ENCODE peak calls at places on chromosomes 13 and 19, in ten cellular contexts. G, O, U, D, V, W, Q, C, Z and X are unnamed samples.

GRCh38 chr13:41565221-41565620 is 107.9 kb downstream of the RGCC start:
- DNase-seq in G (no peak), O (no peak), U (no peak), D (no peak), V (peak), W (peak), Q (peak), C (no peak), Z (no peak), X (peak)

GRCh38 chr19:3057275-3057714 is 5.0 kb downstream of the TLE5 start:
- DNase-seq in G (no peak), O (no peak), U (no peak), D (no peak), V (no peak), W (no peak), Q (peak), C (peak), Z (peak), X (no peak)

GRCh38 chr13:28889317-28889716 is 69.2 kb downstream of the MTUS2 start:
- DNase-seq in G (no peak), O (no peak), U (no peak), D (no peak), V (no peak), W (no peak), Q (peak), C (no peak), Z (no peak), X (no peak)

GRCh38 chr13:39036212-39036611 is 1.7 kb downstream of the PROSER1 start:
- DNase-seq in G (peak), O (peak), U (no peak), D (no peak), V (no peak), W (no peak), Q (no peak), C (no peak), Z (no peak), X (no peak)

GRCh38 chr13:106810069-106810468 is 242.1 kb upstream of the ARGLU1 start:
- DNase-seq in G (no peak), O (no peak), U (no peak), D (no peak), V (no peak), W (no peak), Q (no peak), C (no peak), Z (no peak), X (no peak)

GRCh38 chr19:801030-801860 is 4.0 kb downstream of the PTBP1 start:
- DNase-seq in G (no peak), O (no peak), U (no peak), D (no peak), V (peak), W (no peak), Q (no peak), C (no peak), Z (peak), X (no peak)

GRCh38 chr19:43464089-43464775 is 1.2 kb downstream of the LYPD3 start:
- DNase-seq in G (peak), O (no peak), U (no peak), D (peak), V (no peak), W (no peak), Q (no peak), C (no peak), Z (peak), X (no peak)

GRCh38 chr19:54462713-54463530 is 656 bp downstream of the LENG9 start:
- DNase-seq in G (no peak), O (peak), U (peak), D (peak), V (peak), W (peak), Q (no peak), C (peak), Z (peak), X (no peak)

GRCh38 chr13:63408227-63409202 is 1992.9 kb upstream of the PCDH20 start:
- DNase-seq in G (no peak), O (no peak), U (no peak), D (no peak), V (peak), W (no peak), Q (no peak), C (no peak), Z (no peak), X (no peak)

GRCh38 chr19:17902701-17903100 is 30.1 kb upstream of the CCDC124 start:
- DNase-seq in G (no peak), O (peak), U (no peak), D (no peak), V (peak), W (peak), Q (no peak), C (peak), Z (no peak), X (no peak)

GRCh38 chr13:99979453-99980200 is 2.0 kb upstream of the ZIC2 start:
- DNase-seq in G (no peak), O (no peak), U (peak), D (no peak), V (no peak), W (no peak), Q (no peak), C (no peak), Z (no peak), X (no peak)

GRCh38 chr19:18596752-18597157 is 8.2 kb downstream of the REX1BD start:
- DNase-seq in G (no peak), O (peak), U (no peak), D (no peak), V (no peak), W (no peak), Q (no peak), C (no peak), Z (peak), X (peak)

GRCh38 chr19:575527-576506 is 3.4 kb downstream of the BSG start:
- DNase-seq in G (no peak), O (no peak), U (no peak), D (no peak), V (peak), W (peak), Q (no peak), C (no peak), Z (no peak), X (no peak)

GRCh38 chr13:40453666-40454030 is 212.8 kb downstream of the FOXO1 start:
- DNase-seq in G (no peak), O (no peak), U (peak), D (no peak), V (no peak), W (no peak), Q (no peak), C (no peak), Z (no peak), X (peak)

GRCh38 chr19:42276821-42277220 is 7.8 kb downstream of the CIC start:
- DNase-seq in G (no peak), O (no peak), U (no peak), D (no peak), V (no peak), W (peak), Q (no peak), C (no peak), Z (no peak), X (no peak)

GRCh38 chr19:58394821-58395219 is 636 bp upstream of the RNF225 start:
- DNase-seq in G (no peak), O (no peak), U (no peak), D (no peak), V (no peak), W (no peak), Q (no peak), C (no peak), Z (no peak), X (no peak)

GRCh38 chr13:69524459-69525155 is 583.0 kb upstream of the ATXN8OS start:
- DNase-seq in G (peak), O (peak), U (no peak), D (no peak), V (no peak), W (no peak), Q (no peak), C (no peak), Z (no peak), X (no peak)

GRCh38 chr19:57302727-57303401 is 17.4 kb upstream of the ZNF543 start:
- DNase-seq in G (no peak), O (no peak), U (no peak), D (no peak), V (no peak), W (no peak), Q (no peak), C (no peak), Z (no peak), X (no peak)

GRCh38 chr13:113117956-113118327 is 4.7 kb upstream of the F10 start:
- DNase-seq in G (no peak), O (no peak), U (no peak), D (no peak), V (no peak), W (no peak), Q (no peak), C (no peak), Z (no peak), X (no peak)

GRCh38 chr19:2070436-2070827 is 19.4 kb upstream of the MKNK2 start:
- DNase-seq in G (no peak), O (no peak), U (no peak), D (no peak), V (no peak), W (no peak), Q (no peak), C (no peak), Z (peak), X (no peak)

GRCh38 chr13:47109028-47109427 is 212.2 kb upstream of the HTR2A start:
- DNase-seq in G (no peak), O (no peak), U (no peak), D (no peak), V (no peak), W (no peak), Q (no peak), C (no peak), Z (no peak), X (no peak)

GRCh38 chr13:27981006-27981708 is 7.3 kb downstream of the URAD start:
- DNase-seq in G (no peak), O (no peak), U (no peak), D (no peak), V (no peak), W (no peak), Q (no peak), C (no peak), Z (no peak), X (no peak)

GRCh38 chr13:46178143-46178542 is 3.8 kb downstream of the LCP1 start:
- DNase-seq in G (no peak), O (no peak), U (no peak), D (no peak), V (no peak), W (no peak), Q (no peak), C (no peak), Z (no peak), X (no peak)

GRCh38 chr13:59710995-59711701 is 452.6 kb downstream of the DIAPH3 start:
- DNase-seq in G (peak), O (no peak), U (no peak), D (no peak), V (no peak), W (no peak), Q (no peak), C (no peak), Z (no peak), X (no peak)

GRCh38 chr19:49976496-49976895 is 15.5 kb upstream of the SIGLEC11 start:
- DNase-seq in G (no peak), O (no peak), U (no peak), D (no peak), V (no peak), W (no peak), Q (no peak), C (no peak), Z (no peak), X (no peak)

GRCh38 chr13:49046534-49046933 is 70.8 kb downstream of the FNDC3A start:
- DNase-seq in G (no peak), O (no peak), U (no peak), D (no peak), V (no peak), W (peak), Q (no peak), C (no peak), Z (no peak), X (no peak)

GRCh38 chr19:15289673-15290072 is 42.7 kb downstream of the BRD4 start:
- DNase-seq in G (no peak), O (no peak), U (no peak), D (no peak), V (no peak), W (no peak), Q (no peak), C (no peak), Z (no peak), X (no peak)

GRCh38 chr19:29724741-29725140 is 9.7 kb upstream of the C19orf12 start:
- DNase-seq in G (peak), O (no peak), U (no peak), D (no peak), V (no peak), W (no peak), Q (no peak), C (no peak), Z (no peak), X (no peak)

GRCh38 chr19:33418871-33419762 is 45.6 kb downstream of the CEBPG start:
- DNase-seq in G (no peak), O (no peak), U (no peak), D (no peak), V (no peak), W (no peak), Q (no peak), C (no peak), Z (peak), X (no peak)

GRCh38 chr13:98761126-98761978 is 8.9 kb upstream of the SLC15A1 start:
- DNase-seq in G (no peak), O (peak), U (no peak), D (no peak), V (peak), W (peak), Q (no peak), C (no peak), Z (no peak), X (no peak)

GRCh38 chr19:28831464-28831863 is 381.5 kb downstream of the UQCRFS1 start:
- DNase-seq in G (no peak), O (no peak), U (no peak), D (no peak), V (no peak), W (no peak), Q (no peak), C (no peak), Z (no peak), X (no peak)

GRCh38 chr13:75685239-75685697 is 49.1 kb downstream of the LMO7 start:
- DNase-seq in G (peak), O (no peak), U (no peak), D (no peak), V (peak), W (peak), Q (no peak), C (no peak), Z (no peak), X (peak)

GRCh38 chr13:109383683-109384082 is 402.7 kb downstream of the IRS2 start:
- DNase-seq in G (no peak), O (no peak), U (no peak), D (no peak), V (peak), W (peak), Q (no peak), C (no peak), Z (no peak), X (no peak)

GRCh38 chr13:101155920-101156319 is 260.4 kb downstream of the NALCN start:
- DNase-seq in G (no peak), O (no peak), U (no peak), D (no peak), V (no peak), W (no peak), Q (no peak), C (no peak), Z (no peak), X (no peak)

GRCh38 chr19:46634045-46634655 is 1.9 kb downstream of the GNG8 start:
- DNase-seq in G (peak), O (peak), U (peak), D (peak), V (peak), W (peak), Q (peak), C (no peak), Z (peak), X (peak)

GRCh38 chr19:5676105-5676671 is 4.1 kb downstream of the MICOS13 start:
- DNase-seq in G (no peak), O (no peak), U (no peak), D (no peak), V (no peak), W (no peak), Q (no peak), C (no peak), Z (no peak), X (no peak)

GRCh38 chr19:45477216-45477615 is 9.4 kb downstream of the FOSB start:
- DNase-seq in G (no peak), O (no peak), U (no peak), D (no peak), V (no peak), W (peak), Q (no peak), C (no peak), Z (no peak), X (no peak)